ENCODE peak calls at places on chromosomes 5 and 9, in four cellular contexts. Z is KBM-7, B is germinal center, D is GM20000. N is an unnamed sample.
A peak's percentile ranks its signal among the peaks of the same experiment; 100 is the strongest.

GRCh38 chr5:6849569-6849968 is 136.3 kb downstream of the TENT4A start:
- DNase-seq in D (no peak), Z (no peak), B (no peak), N (no peak)

GRCh38 chr9:133360400-133361393 is 4.3 kb downstream of the SURF2 start:
- DNase-seq in B (no peak), D (no peak), Z (no peak), N (no peak)

GRCh38 chr9:93264338-93265125 is 80.6 kb downstream of the WNK2 start:
- DNase-seq in Z (no peak), B (no peak), D (peak; percentile 27), N (no peak)

GRCh38 chr9:33233659-33234335 is 6.2 kb upstream of the SPINK4 start:
- DNase-seq in Z (no peak), B (no peak), D (no peak), N (no peak)

GRCh38 chr9:110659891-110660541 is 8.6 kb upstream of the MUSK start:
- DNase-seq in Z (no peak), B (no peak), D (no peak), N (peak; percentile 99)

GRCh38 chr5:150498501-150498900 is 9.4 kb upstream of the NDST1 start:
- DNase-seq in B (no peak), Z (no peak), D (no peak), N (no peak)

GRCh38 chr9:38713426-38713825 is 6.5 kb downstream of the FAM240B start:
- DNase-seq in B (no peak), D (no peak), Z (no peak), N (no peak)

GRCh38 chr5:82924990-82925385 is 152.2 kb downstream of the TMEM167A start:
- DNase-seq in B (no peak), Z (no peak), D (no peak), N (no peak)

GRCh38 chr5:168401880-168402279 is 84.4 kb upstream of the RARS1 start:
- DNase-seq in B (no peak), D (no peak), Z (no peak), N (no peak)

GRCh38 chr5:62307364-62307689 is 1.3 kb downstream of the KIF2A start:
- DNase-seq in B (no peak), D (no peak), Z (no peak), N (no peak)

GRCh38 chr5:39716532-39716971 is 291.8 kb upstream of the DAB2 start:
- DNase-seq in D (peak; percentile 39), B (peak; percentile 2), Z (peak; percentile 28), N (peak; percentile 37)

GRCh38 chr5:122385786-122386185 is 73.7 kb downstream of the SNCAIP start:
- DNase-seq in B (no peak), D (no peak), Z (no peak), N (no peak)

GRCh38 chr5:36908544-36909260 is 32.1 kb downstream of the NIPBL start:
- DNase-seq in Z (no peak), B (no peak), D (peak; percentile 4), N (no peak)

GRCh38 chr5:142843029-142843905 is 73.1 kb downstream of the ARHGAP26 start:
- DNase-seq in D (no peak), B (no peak), Z (no peak), N (no peak)

GRCh38 chr5:9658726-9659125 is 28.6 kb upstream of the TAS2R1 start:
- DNase-seq in B (no peak), D (no peak), Z (no peak), N (no peak)

GRCh38 chr9:15021146-15021545 is 110.9 kb upstream of the FREM1 start:
- DNase-seq in B (no peak), Z (no peak), D (no peak), N (no peak)

GRCh38 chr5:75465480-75465879 is 45.9 kb downstream of the CERT1 start:
- DNase-seq in B (no peak), D (no peak), Z (no peak), N (no peak)

GRCh38 chr5:58071566-58071965 is 388.3 kb downstream of the PLK2 start:
- DNase-seq in B (no peak), Z (no peak), D (no peak), N (no peak)

GRCh38 chr9:97854696-97855485 is 1.9 kb downstream of the FOXE1 start:
- DNase-seq in B (no peak), Z (no peak), D (no peak), N (no peak)

GRCh38 chr5:14197056-14197455 is 53.9 kb downstream of the TRIO start:
- DNase-seq in Z (no peak), B (no peak), D (no peak), N (peak; percentile 74)

N was measured in SK-N-DZ.